ENCODE peak calls at places on chromosomes 4 and X, in eight cellular contexts. A is lung, D is left ventricle myocardium inferior, X is SJSA1, E is fibroblast of lung, F is sigmoid colon, W is cardiac muscle cell, H is breast epithelium. G is an unnamed sample. For H3K27me3 and H3K4me1, the result is how much of the 10 kb centered on the place peaks cover.

GRCh38 chrX:49205443-49205842 is 5.5 kb upstream of the SYP start:
- DNase-seq in A (no peak), D (no peak), X (no peak), E (no peak), F (no peak), W (no peak), H (no peak), G (no peak)

GRCh38 chr4:45423876-45424275 is 697.5 kb upstream of the GNPDA2 start:
- DNase-seq in A (no peak), D (no peak), X (no peak), E (no peak), F (no peak), W (no peak), H (no peak), G (peak)

GRCh38 chrX:110286126-110286525 is 31.8 kb downstream of the AMMECR1 start:
- DNase-seq in A (no peak), D (no peak), X (peak), E (peak), F (peak), W (peak), H (no peak), G (no peak)

GRCh38 chr4:104878936-104879335 is 267.7 kb upstream of the TET2 start:
- DNase-seq in A (no peak), D (no peak), X (no peak), E (no peak), F (no peak), W (no peak), H (no peak), G (no peak)

GRCh38 chr4:73541251-73541650 is 59.7 kb downstream of the AFM start:
- DNase-seq in A (no peak), D (no peak), X (no peak), E (no peak), F (no peak), W (no peak), H (no peak), G (no peak)

GRCh38 chr4:77821775-77822174 is 2.6 kb upstream of the CNOT6L start:
- DNase-seq in A (no peak), D (no peak), X (no peak), E (no peak), F (no peak), W (no peak), H (no peak), G (no peak)

GRCh38 chrX:38806875-38807601 is 5.8 kb downstream of the MID1IP1 start:
- DNase-seq in A (no peak), D (no peak), X (no peak), E (no peak), F (no peak), W (no peak), H (no peak), G (no peak)

GRCh38 chr4:182928061-182928460 is 10.9 kb upstream of the DCTD start:
- DNase-seq in A (no peak), D (no peak), X (peak), E (no peak), F (no peak), W (no peak), H (no peak), G (peak)

GRCh38 chr4:73152893-73153292 is 83.4 kb upstream of the COX18 start:
- DNase-seq in A (no peak), D (no peak), X (no peak), E (no peak), F (no peak), W (peak), H (no peak), G (no peak)

GRCh38 chrX:100328342-100328741 is 81.7 kb downstream of the PCDH19 start:
- DNase-seq in A (no peak), D (no peak), X (no peak), E (no peak), F (no peak), W (no peak), H (no peak), G (no peak)

GRCh38 chr4:174260099-174260498 is 23.4 kb downstream of the FBXO8 start:
- DNase-seq in A (no peak), D (no peak), X (no peak), E (peak), F (no peak), W (peak), H (no peak), G (no peak)

GRCh38 chr4:61468091-61468720 is 268.1 kb downstream of the ADGRL3 start:
- DNase-seq in A (no peak), D (no peak), X (no peak), E (peak), F (no peak), W (peak), H (no peak), G (no peak)

GRCh38 chr4:148029781-148030180 is 297.9 kb downstream of the ARHGAP10 start:
- DNase-seq in A (no peak), D (no peak), X (no peak), E (no peak), F (no peak), W (no peak), H (no peak), G (no peak)

GRCh38 chr4:124431663-124432192 is 280.8 kb downstream of the ANKRD50 start:
- DNase-seq in A (no peak), D (no peak), X (no peak), E (peak), F (no peak), W (no peak), H (no peak), G (no peak)

GRCh38 chr4:148373093-148373492 is 69.1 kb downstream of the NR3C2 start:
- DNase-seq in A (no peak), D (no peak), X (no peak), E (no peak), F (no peak), W (no peak), H (no peak), G (no peak)

GRCh38 chr4:96525901-96526300 is 686.0 kb downstream of the PDHA2 start:
- DNase-seq in A (no peak), D (no peak), X (no peak), E (peak), F (no peak), W (peak), H (no peak), G (no peak)

GRCh38 chrX:119948381-119948780 is 4.8 kb upstream of the NKAP start:
- DNase-seq in A (no peak), D (no peak), X (no peak), E (no peak), F (no peak), W (no peak), H (no peak), G (no peak)

GRCh38 chr4:112637552-112637866 is 566 bp downstream of the LARP7 start:
- DNase-seq in A (no peak), D (no peak), X (no peak), E (no peak), F (no peak), W (no peak), H (no peak), G (no peak)

GRCh38 chr4:16029329-16029728 is 54.5 kb downstream of the PROM1 start:
- DNase-seq in A (no peak), D (no peak), X (peak), E (peak), F (no peak), W (peak), H (no peak), G (no peak)

GRCh38 chrX:23864719-23865349 is 42.9 kb downstream of the APOO start:
- DNase-seq in A (no peak), D (no peak), X (no peak), E (no peak), F (no peak), W (no peak), H (no peak), G (no peak)

GRCh38 chr4:57691370-57691769 is 581.2 kb upstream of the IGFBP7 start:
- DNase-seq in A (no peak), D (no peak), X (no peak), E (no peak), F (no peak), W (no peak), H (no peak), G (no peak)

GRCh38 chrX:106608016-106608415 is 3.8 kb upstream of the RADX start:
- DNase-seq in A (peak), D (no peak), X (no peak), E (no peak), F (no peak), W (no peak), H (no peak), G (no peak)

GRCh38 chr4:32830160-32830559 is 2110.0 kb downstream of the PCDH7 start:
- DNase-seq in A (no peak), D (no peak), X (no peak), E (no peak), F (no peak), W (no peak), H (no peak), G (no peak)

GRCh38 chrX:147838465-147839131 is 73.1 kb upstream of the FMR1 start:
- DNase-seq in A (no peak), D (no peak), X (no peak), E (no peak), F (no peak), W (no peak), H (no peak), G (no peak)

GRCh38 chrX:154486052-154486395 is 391 bp downstream of the UBL4A start:
- DNase-seq in A (no peak), D (peak), X (peak), E (no peak), F (peak), W (no peak), H (no peak), G (no peak)

GRCh38 chrX:121570072-121570841 is 522.8 kb downstream of the GLUD2 start:
- DNase-seq in A (no peak), D (no peak), X (no peak), E (peak), F (no peak), W (no peak), H (no peak), G (no peak)

GRCh38 chrX:12434493-12434892 is 296.2 kb downstream of the FRMPD4 start:
- DNase-seq in A (no peak), D (no peak), X (no peak), E (no peak), F (no peak), W (no peak), H (no peak), G (no peak)

GRCh38 chrX:24415921-24416320 is 49.2 kb upstream of the PDK3 start:
- DNase-seq in A (no peak), D (no peak), X (no peak), E (no peak), F (no peak), W (no peak), H (no peak), G (no peak)

GRCh38 chrX:40434443-40434842 is 146.3 kb upstream of the ATP6AP2 start:
- DNase-seq in A (no peak), D (no peak), X (no peak), E (no peak), F (no peak), W (no peak), H (no peak), G (no peak)

GRCh38 chrX:2545144-2545543 is 44.4 kb upstream of the DHRSX start:
- DNase-seq in A (no peak), D (no peak), X (no peak), E (no peak), F (no peak), W (no peak), H (no peak), G (no peak)

GRCh38 chrX:134602410-134602809 is 55.9 kb downstream of the PLAC1 start:
- DNase-seq in A (no peak), D (no peak), X (no peak), E (no peak), F (no peak), W (no peak), H (no peak), G (no peak)

GRCh38 chr4:127055349-127055748 is 577.4 kb upstream of the INTU start:
- DNase-seq in A (no peak), D (no peak), X (no peak), E (peak), F (no peak), W (peak), H (peak), G (peak)

GRCh38 chr4:15149234-15149841 is 147.1 kb downstream of the CPEB2 start:
- DNase-seq in A (no peak), D (no peak), X (no peak), E (peak), F (no peak), W (no peak), H (no peak), G (no peak)

GRCh38 chr4:140267576-140267975 is 105.9 kb upstream of the SCOC start:
- DNase-seq in A (no peak), D (no peak), X (no peak), E (no peak), F (no peak), W (no peak), H (no peak), G (peak)

GRCh38 chrX:22542641-22543040 is 269.9 kb downstream of the CBLL2 start:
- DNase-seq in A (no peak), D (no peak), X (no peak), E (peak), F (no peak), W (no peak), H (no peak), G (no peak)

GRCh38 chrX:7266261-7266660 is 118.3 kb upstream of the PUDP start:
- DNase-seq in A (no peak), D (no peak), X (no peak), E (peak), F (no peak), W (no peak), H (no peak), G (no peak)

GRCh38 chr4:169268951-169269781 is 1.6 kb downstream of the SH3RF1 start:
- DNase-seq in A (no peak), D (no peak), X (peak), E (peak), F (no peak), W (peak), H (no peak), G (peak)

GRCh38 chr4:8865681-8866310 is 5.8 kb downstream of the HMX1 start:
- DNase-seq in A (no peak), D (no peak), X (no peak), E (no peak), F (no peak), W (no peak), H (no peak), G (no peak)

DNA sequence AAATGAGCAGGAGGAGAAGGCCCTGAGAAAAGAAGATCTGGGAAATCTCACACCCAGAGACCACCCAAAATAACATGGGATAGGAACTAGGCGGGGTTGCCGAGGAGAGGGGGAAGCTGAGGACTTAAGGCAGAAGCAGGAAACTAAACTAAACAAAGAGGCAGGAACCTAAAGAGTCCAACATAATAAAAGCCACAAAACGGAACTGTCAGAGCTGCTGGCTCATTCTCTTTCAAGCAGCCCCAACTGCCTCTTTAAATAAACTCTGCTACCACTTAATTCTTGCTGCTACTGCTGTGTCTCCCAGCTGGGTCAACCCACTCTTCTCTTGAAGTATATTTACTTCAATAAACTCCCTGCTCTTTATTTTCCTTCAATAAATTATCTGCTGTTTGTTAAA is 44.5 kb downstream of the MAGEB16 start:
- DNase-seq in A (no peak), D (no peak), X (no peak), E (no peak), F (no peak), W (no peak), H (no peak), G (no peak)
- H3K27me3 ChIP-seq in A (under half), D (under half), X (under half), E (under half), F (under half), W (under half), H (under half), G (under half)

GRCh38 chr4:30350288-30350687 is 369.9 kb upstream of the PCDH7 start:
- DNase-seq in A (no peak), D (no peak), X (no peak), E (no peak), F (no peak), W (no peak), H (no peak), G (no peak)
- H3K4me1 ChIP-seq in A (under half), D (under half), X (under half), E (under half), F (under half), W (under half), H (under half), G (under half)

GRCh38 chr4:189301692-189302091 is 639.0 kb upstream of the FRG1 start:
- DNase-seq in A (no peak), D (no peak), X (no peak), E (no peak), F (no peak), W (no peak), H (no peak), G (no peak)
- H3K4me3 ChIP-seq in A (no peak), D (no peak), X (no peak), E (no peak), F (no peak), W (no peak), H (no peak), G (no peak)

DNA sequence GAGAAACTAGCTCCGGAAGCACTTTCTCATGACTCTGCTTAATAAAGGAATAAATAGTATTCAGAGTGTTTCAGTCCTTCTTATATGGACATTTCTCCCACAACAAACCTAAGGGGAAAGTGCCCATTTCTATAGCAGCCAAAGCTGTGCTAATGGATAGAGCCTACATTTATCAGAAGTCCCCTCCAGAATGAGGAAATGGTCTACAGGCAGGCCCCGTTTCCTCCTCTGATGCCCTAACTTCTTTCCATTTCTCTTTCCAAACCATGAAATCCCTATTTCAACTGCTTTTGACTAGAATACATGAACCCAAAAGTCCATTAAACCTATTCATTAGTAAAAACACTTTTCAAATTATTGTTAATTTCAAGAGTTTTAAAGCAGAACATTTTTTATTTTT is 4.5 kb downstream of the ACSL1 start:
- DNase-seq in A (no peak), D (no peak), X (no peak), E (no peak), F (no peak), W (no peak), H (no peak), G (no peak)
- H3K27me3 ChIP-seq in A (under half), D (under half), X (under half), E (under half), F (under half), W (under half), H (under half), G (under half)

GRCh38 chr4:94577136-94577535 is 125.4 kb downstream of the PDLIM5 start:
- DNase-seq in A (no peak), D (peak), X (peak), E (peak), F (peak), W (peak), H (peak), G (peak)

GRCh38 chr4:94575652-94576051 is 123.9 kb downstream of the PDLIM5 start:
- DNase-seq in A (no peak), D (no peak), X (no peak), E (no peak), F (no peak), W (no peak), H (no peak), G (peak)

GRCh38 chr4:94576163-94576562 is 124.4 kb downstream of the PDLIM5 start:
- DNase-seq in A (no peak), D (no peak), X (no peak), E (no peak), F (no peak), W (no peak), H (no peak), G (no peak)

GRCh38 chr4:94581766-94582165 is 130.0 kb downstream of the PDLIM5 start:
- DNase-seq in A (no peak), D (no peak), X (no peak), E (no peak), F (no peak), W (no peak), H (no peak), G (no peak)

GRCh38 chr4:94578195-94578594 is 126.5 kb downstream of the PDLIM5 start:
- DNase-seq in A (no peak), D (no peak), X (no peak), E (no peak), F (no peak), W (no peak), H (no peak), G (no peak)
- H3K4me1 ChIP-seq in A (under half), D (half or more), X (under half), E (under half), F (under half), W (under half), H (under half), G (under half)

G was measured in BE2C.